ENCODE peak calls at places on chromosome 3, in ten cellular contexts. B is cardiac muscle cell, H is left lung, R is transverse colon, N is H1, M is heart left ventricle, J is dorsolateral prefrontal cortex, Z is testis, W is aorta, P is body of pancreas. A is an unnamed sample.
A peak's percentile ranks its signal among the peaks of the same experiment; 100 is the strongest.

GRCh38 chr3:9715127-9715526 is 11.5 kb downstream of the CPNE9 start:
- DNase-seq in B (no peak), H (no peak), R (no peak), N (no peak), M (no peak), J (no peak), Z (no peak), W (no peak), P (no peak), A (no peak)

GRCh38 chr3:59056706-59057105 is 6.9 kb upstream of the CFAP20DC start:
- DNase-seq in B (no peak), H (no peak), R (no peak), N (no peak), M (no peak), J (no peak), Z (no peak), W (no peak), P (no peak), A (no peak)

GRCh38 chr3:142595951-142596725 is at the start of gene PLS1:
- DNase-seq in B (peak; percentile 88), H (peak; percentile 86), R (peak; percentile 93), N (peak; percentile 65), M (peak; percentile 92), J (peak; percentile 62), Z (peak; percentile 82), W (peak; percentile 93), P (peak; percentile 92), A (peak; percentile 90)

GRCh38 chr3:4043867-4044575 is 244.8 kb downstream of the LRRN1 start:
- DNase-seq in B (no peak), H (no peak), R (no peak), N (no peak), M (no peak), J (no peak), Z (no peak), W (no peak), P (no peak), A (no peak)

GRCh38 chr3:26558257-26558656 is 64.3 kb upstream of the LRRC3B start:
- DNase-seq in B (no peak), H (no peak), R (no peak), N (no peak), M (no peak), J (no peak), Z (no peak), W (no peak), P (no peak), A (no peak)

GRCh38 chr3:127652246-127652995 is 20.3 kb upstream of the ABTB1 start:
- DNase-seq in B (peak; percentile 82), H (no peak), R (peak; percentile 47), N (no peak), M (no peak), J (peak; percentile 52), Z (peak; percentile 60), W (peak; percentile 84), P (peak; percentile 56), A (no peak)

GRCh38 chr3:127175272-127175671 is 17.7 kb upstream of the PRR23E start:
- DNase-seq in B (no peak), H (no peak), R (no peak), N (no peak), M (no peak), J (no peak), Z (no peak), W (no peak), P (no peak), A (no peak)

GRCh38 chr3:170222647-170223541 is 670 bp downstream of the PRKCI start:
- DNase-seq in B (peak; percentile 72), H (peak; percentile 42), R (peak; percentile 37), N (no peak), M (peak; percentile 78), J (peak; percentile 50), Z (peak; percentile 34), W (peak; percentile 82), P (peak; percentile 50), A (no peak)

GRCh38 chr3:42667096-42667522 is 13.6 kb downstream of the ZBTB47 start:
- DNase-seq in B (no peak), H (no peak), R (no peak), N (no peak), M (peak; percentile 47), J (no peak), Z (no peak), W (peak; percentile 64), P (no peak), A (peak; percentile 37)

GRCh38 chr3:9347086-9347485 is 15.8 kb upstream of the THUMPD3 start:
- DNase-seq in B (no peak), H (no peak), R (no peak), N (no peak), M (no peak), J (no peak), Z (no peak), W (no peak), P (no peak), A (no peak)

GRCh38 chr3:184196536-184196935 is 10.5 kb downstream of the ABCF3 start:
- DNase-seq in B (no peak), H (no peak), R (no peak), N (no peak), M (no peak), J (no peak), Z (no peak), W (no peak), P (peak; percentile 31), A (no peak)

GRCh38 chr3:42906085-42906904 is at the start of gene ZNF662:
- DNase-seq in B (no peak), H (peak; percentile 40), R (peak; percentile 42), N (no peak), M (peak; percentile 79), J (peak; percentile 61), Z (peak; percentile 73), W (peak; percentile 89), P (peak; percentile 66), A (peak; percentile 85)

GRCh38 chr3:64242435-64242834 is 17.2 kb upstream of the PRICKLE2 start:
- DNase-seq in B (peak; percentile 83), H (peak; percentile 50), R (no peak), N (no peak), M (no peak), J (no peak), Z (no peak), W (peak; percentile 74), P (peak; percentile 25), A (peak; percentile 74)

GRCh38 chr3:105752791-105753415 is 115.9 kb downstream of the CBLB start:
- DNase-seq in B (no peak), H (no peak), R (peak; percentile 27), N (no peak), M (no peak), J (no peak), Z (no peak), W (no peak), P (no peak), A (no peak)
- H3K4me3 ChIP-seq in B (no peak overlapping the region), H (no peak overlapping the region), R (no peak overlapping the region), N (no peak overlapping the region), M (no peak overlapping the region), J (no peak overlapping the region), Z (no peak overlapping the region), W (no peak overlapping the region), P (no peak overlapping the region), A (no peak overlapping the region)

GRCh38 chr3:155229086-155229485 is 64.4 kb downstream of the STRIT1 start:
- DNase-seq in B (no peak), H (no peak), R (no peak), N (no peak), M (no peak), J (no peak), Z (no peak), W (no peak), P (no peak), A (no peak)

GRCh38 chr3:155232605-155233004 is 60.9 kb downstream of the STRIT1 start:
- DNase-seq in B (no peak), H (peak; percentile 40), R (peak; percentile 19), N (no peak), M (peak; percentile 56), J (no peak), Z (peak; percentile 54), W (peak; percentile 73), P (peak; percentile 69), A (peak; percentile 67)

GRCh38 chr3:155233213-155233612 is 60.3 kb downstream of the STRIT1 start:
- DNase-seq in B (peak; percentile 30), H (no peak), R (peak; percentile 8), N (no peak), M (no peak), J (peak; percentile 6), Z (peak; percentile 80), W (no peak), P (peak; percentile 70), A (peak; percentile 78)

GRCh38 chr3:155230382-155230781 is 63.1 kb downstream of the STRIT1 start:
- DNase-seq in B (no peak), H (no peak), R (no peak), N (no peak), M (no peak), J (no peak), Z (no peak), W (no peak), P (no peak), A (no peak)

GRCh38 chr3:155231792-155232191 is 61.7 kb downstream of the STRIT1 start:
- DNase-seq in B (no peak), H (no peak), R (no peak), N (no peak), M (no peak), J (no peak), Z (no peak), W (no peak), P (no peak), A (no peak)
- H3K27ac ChIP-seq in B (no peak overlapping the region), H (no peak overlapping the region), R (no peak overlapping the region), N (no peak overlapping the region), M (no peak overlapping the region), J (peak overlapping the region; percentile 82), Z (no peak overlapping the region), W (no peak overlapping the region), P (peak overlapping the region; percentile 5), A (peak overlapping the region; percentile 2)

GRCh38 chr3:44712455-44713075 is at the start of gene ZNF502:
- DNase-seq in B (peak; percentile 78), H (peak; percentile 83), R (peak; percentile 86), N (no peak), M (peak; percentile 90), J (peak; percentile 92), Z (peak; percentile 97), W (peak; percentile 97), P (peak; percentile 85), A (peak; percentile 91)
- H3K4me3 ChIP-seq in B (peak within 1 kb of the TSS; percentile 81), H (peak within 1 kb of the TSS; percentile 71), R (peak within 1 kb of the TSS; percentile 91), N (peak within 1 kb of the TSS; percentile 83), M (peak within 1 kb of the TSS; percentile 58), J (peak within 1 kb of the TSS; percentile 83), Z (peak within 1 kb of the TSS; percentile 81), W (peak within 1 kb of the TSS; percentile 81), P (peak within 1 kb of the TSS; percentile 43), A (peak within 1 kb of the TSS; percentile 74)

GRCh38 chr3:87359807-87360206 is 83.4 kb upstream of the POU1F1 start:
- DNase-seq in B (no peak), H (no peak), R (no peak), N (no peak), M (no peak), J (no peak), Z (no peak), W (no peak), P (peak; percentile 66), A (no peak)
- H3K27ac ChIP-seq in B (no peak overlapping the region), H (no peak overlapping the region), R (no peak overlapping the region), N (no peak overlapping the region), M (no peak overlapping the region), J (no peak overlapping the region), Z (no peak overlapping the region), W (no peak overlapping the region), P (no peak overlapping the region), A (no peak overlapping the region)

GRCh38 chr3:46930945-46931403 is 45.6 kb downstream of the CCDC12 start:
- DNase-seq in B (no peak), H (peak; percentile 70), R (no peak), N (no peak), M (no peak), J (no peak), Z (no peak), W (peak; percentile 77), P (peak; percentile 62), A (no peak)
- H3K4me3 ChIP-seq in B (no peak overlapping the region), H (no peak overlapping the region), R (no peak overlapping the region), N (no peak overlapping the region), M (no peak overlapping the region), J (no peak overlapping the region), Z (no peak overlapping the region), W (no peak overlapping the region), P (no peak overlapping the region), A (no peak overlapping the region)

A was measured in right cardiac atrium.